ENCODE peak calls at places on chromosome 17, in eight cellular contexts. One of them, this sample, is unnamed.

GRCh38 chr17:8488931-8489330 is 53.2 kb downstream of the NDEL1 start:
- DNase-seq in fibroblast of the conjunctiva: peak; percentile 89
- DNase-seq in T-cell: no peak
- DNase-seq in mesothelial cell of epicardium: no peak
- DNase-seq in aorta: peak; percentile 87
- DNase-seq in stimulated activated CD8-positive, alpha-beta memory T cell treated with anti-CD3 and anti-CD28 coated beads, Interleukin-2, amount 100 ng/mL, for 48 hours: no peak
- DNase-seq in Right ventricle myocardium superior: peak; percentile 70
- DNase-seq in Ammon's horn: no peak
- DNase-seq in this sample: peak; percentile 90

GRCh38 chr17:4327638-4328037 is 38.8 kb downstream of the UBE2G1 start:
- DNase-seq in fibroblast of the conjunctiva: peak; percentile 27
- DNase-seq in T-cell: no peak
- DNase-seq in mesothelial cell of epicardium: no peak
- DNase-seq in aorta: no peak
- DNase-seq in stimulated activated CD8-positive, alpha-beta memory T cell treated with anti-CD3 and anti-CD28 coated beads, Interleukin-2, amount 100 ng/mL, for 48 hours: no peak
- DNase-seq in Right ventricle myocardium superior: no peak
- DNase-seq in Ammon's horn: no peak
- DNase-seq in this sample: no peak

GRCh38 chr17:50087246-50087911 is 7.8 kb upstream of the PDK2 start:
- DNase-seq in fibroblast of the conjunctiva: peak; percentile 63
- DNase-seq in T-cell: peak; percentile 64
- DNase-seq in mesothelial cell of epicardium: no peak
- DNase-seq in aorta: peak; percentile 89
- DNase-seq in stimulated activated CD8-positive, alpha-beta memory T cell treated with anti-CD3 and anti-CD28 coated beads, Interleukin-2, amount 100 ng/mL, for 48 hours: peak; percentile 68
- DNase-seq in Right ventricle myocardium superior: peak; percentile 80
- DNase-seq in Ammon's horn: peak; percentile 54
- DNase-seq in this sample: peak; percentile 48

GRCh38 chr17:29838961-29839360 is 91.1 kb downstream of the SSH2 start:
- DNase-seq in fibroblast of the conjunctiva: no peak
- DNase-seq in T-cell: no peak
- DNase-seq in mesothelial cell of epicardium: no peak
- DNase-seq in aorta: no peak
- DNase-seq in stimulated activated CD8-positive, alpha-beta memory T cell treated with anti-CD3 and anti-CD28 coated beads, Interleukin-2, amount 100 ng/mL, for 48 hours: no peak
- DNase-seq in Right ventricle myocardium superior: no peak
- DNase-seq in Ammon's horn: peak; percentile 59
- DNase-seq in this sample: no peak

GRCh38 chr17:74736423-74737298 is at the start of gene RAB37:
- DNase-seq in fibroblast of the conjunctiva: no peak
- DNase-seq in T-cell: peak; percentile 55
- DNase-seq in mesothelial cell of epicardium: no peak
- DNase-seq in aorta: no peak
- DNase-seq in stimulated activated CD8-positive, alpha-beta memory T cell treated with anti-CD3 and anti-CD28 coated beads, Interleukin-2, amount 100 ng/mL, for 48 hours: no peak
- DNase-seq in Right ventricle myocardium superior: peak; percentile 78
- DNase-seq in Ammon's horn: no peak
- DNase-seq in this sample: no peak

GRCh38 chr17:8430966-8431365 is 4.7 kb upstream of the NDEL1 start:
- DNase-seq in fibroblast of the conjunctiva: peak; percentile 33
- DNase-seq in T-cell: no peak
- DNase-seq in mesothelial cell of epicardium: no peak
- DNase-seq in aorta: peak; percentile 96
- DNase-seq in stimulated activated CD8-positive, alpha-beta memory T cell treated with anti-CD3 and anti-CD28 coated beads, Interleukin-2, amount 100 ng/mL, for 48 hours: no peak
- DNase-seq in Right ventricle myocardium superior: peak; percentile 78
- DNase-seq in Ammon's horn: peak; percentile 26
- DNase-seq in this sample: no peak

GRCh38 chr17:73404246-73404645 is 92.4 kb upstream of the CDC42EP4 start:
- DNase-seq in fibroblast of the conjunctiva: no peak
- DNase-seq in T-cell: no peak
- DNase-seq in mesothelial cell of epicardium: no peak
- DNase-seq in aorta: peak; percentile 27
- DNase-seq in stimulated activated CD8-positive, alpha-beta memory T cell treated with anti-CD3 and anti-CD28 coated beads, Interleukin-2, amount 100 ng/mL, for 48 hours: no peak
- DNase-seq in Right ventricle myocardium superior: no peak
- DNase-seq in Ammon's horn: no peak
- DNase-seq in this sample: no peak

GRCh38 chr17:57085448-57086068 is 512 bp downstream of the AKAP1 start:
- DNase-seq in fibroblast of the conjunctiva: no peak
- DNase-seq in T-cell: peak; percentile 55
- DNase-seq in mesothelial cell of epicardium: peak; percentile 39
- DNase-seq in aorta: peak; percentile 87
- DNase-seq in stimulated activated CD8-positive, alpha-beta memory T cell treated with anti-CD3 and anti-CD28 coated beads, Interleukin-2, amount 100 ng/mL, for 48 hours: peak; percentile 23
- DNase-seq in Right ventricle myocardium superior: peak; percentile 79
- DNase-seq in Ammon's horn: peak; percentile 67
- DNase-seq in this sample: no peak

GRCh38 chr17:69819316-69820087 is 255.5 kb upstream of the KCNJ16 start:
- DNase-seq in fibroblast of the conjunctiva: no peak
- DNase-seq in T-cell: no peak
- DNase-seq in mesothelial cell of epicardium: no peak
- DNase-seq in aorta: no peak
- DNase-seq in stimulated activated CD8-positive, alpha-beta memory T cell treated with anti-CD3 and anti-CD28 coated beads, Interleukin-2, amount 100 ng/mL, for 48 hours: no peak
- DNase-seq in Right ventricle myocardium superior: no peak
- DNase-seq in Ammon's horn: no peak
- DNase-seq in this sample: no peak

GRCh38 chr17:77424585-77425344 is 284.0 kb downstream of the SEC14L1 start:
- DNase-seq in fibroblast of the conjunctiva: peak; percentile 98
- DNase-seq in T-cell: no peak
- DNase-seq in mesothelial cell of epicardium: peak; percentile 71
- DNase-seq in aorta: peak; percentile 94
- DNase-seq in stimulated activated CD8-positive, alpha-beta memory T cell treated with anti-CD3 and anti-CD28 coated beads, Interleukin-2, amount 100 ng/mL, for 48 hours: no peak
- DNase-seq in Right ventricle myocardium superior: peak; percentile 95
- DNase-seq in Ammon's horn: peak; percentile 82
- DNase-seq in this sample: peak; percentile 90

GRCh38 chr17:17921192-17922082 is 50.8 kb downstream of the TOM1L2 start:
- DNase-seq in fibroblast of the conjunctiva: peak; percentile 91
- DNase-seq in T-cell: no peak
- DNase-seq in mesothelial cell of epicardium: no peak
- DNase-seq in aorta: no peak
- DNase-seq in stimulated activated CD8-positive, alpha-beta memory T cell treated with anti-CD3 and anti-CD28 coated beads, Interleukin-2, amount 100 ng/mL, for 48 hours: no peak
- DNase-seq in Right ventricle myocardium superior: no peak
- DNase-seq in Ammon's horn: peak; percentile 89
- DNase-seq in this sample: peak; percentile 81

GRCh38 chr17:29054835-29055234 is 11.9 kb downstream of the PIPOX start:
- DNase-seq in fibroblast of the conjunctiva: no peak
- DNase-seq in T-cell: no peak
- DNase-seq in mesothelial cell of epicardium: no peak
- DNase-seq in aorta: no peak
- DNase-seq in stimulated activated CD8-positive, alpha-beta memory T cell treated with anti-CD3 and anti-CD28 coated beads, Interleukin-2, amount 100 ng/mL, for 48 hours: no peak
- DNase-seq in Right ventricle myocardium superior: no peak
- DNase-seq in Ammon's horn: no peak
- DNase-seq in this sample: no peak

GRCh38 chr17:75096082-75096625 is 8.4 kb downstream of the SLC16A5 start:
- DNase-seq in fibroblast of the conjunctiva: no peak
- DNase-seq in T-cell: no peak
- DNase-seq in mesothelial cell of epicardium: no peak
- DNase-seq in aorta: peak; percentile 80
- DNase-seq in stimulated activated CD8-positive, alpha-beta memory T cell treated with anti-CD3 and anti-CD28 coated beads, Interleukin-2, amount 100 ng/mL, for 48 hours: no peak
- DNase-seq in Right ventricle myocardium superior: peak; percentile 81
- DNase-seq in Ammon's horn: peak; percentile 62
- DNase-seq in this sample: no peak

GRCh38 chr17:73349138-73349537 is 37.3 kb upstream of the CDC42EP4 start:
- DNase-seq in fibroblast of the conjunctiva: no peak
- DNase-seq in T-cell: no peak
- DNase-seq in mesothelial cell of epicardium: no peak
- DNase-seq in aorta: no peak
- DNase-seq in stimulated activated CD8-positive, alpha-beta memory T cell treated with anti-CD3 and anti-CD28 coated beads, Interleukin-2, amount 100 ng/mL, for 48 hours: no peak
- DNase-seq in Right ventricle myocardium superior: peak; percentile 39
- DNase-seq in Ammon's horn: peak; percentile 91
- DNase-seq in this sample: no peak

GRCh38 chr17:83067718-83068261 is 11.6 kb upstream of the METRNL start:
- DNase-seq in fibroblast of the conjunctiva: no peak
- DNase-seq in T-cell: no peak
- DNase-seq in mesothelial cell of epicardium: peak; percentile 4
- DNase-seq in aorta: peak; percentile 76
- DNase-seq in stimulated activated CD8-positive, alpha-beta memory T cell treated with anti-CD3 and anti-CD28 coated beads, Interleukin-2, amount 100 ng/mL, for 48 hours: no peak
- DNase-seq in Right ventricle myocardium superior: peak; percentile 25
- DNase-seq in Ammon's horn: no peak
- DNase-seq in this sample: no peak

GRCh38 chr17:2416010-2416734 is 15.3 kb upstream of the MNT start:
- DNase-seq in fibroblast of the conjunctiva: peak; percentile 80
- DNase-seq in T-cell: peak; percentile 82
- DNase-seq in mesothelial cell of epicardium: peak; percentile 73
- DNase-seq in aorta: peak; percentile 97
- DNase-seq in stimulated activated CD8-positive, alpha-beta memory T cell treated with anti-CD3 and anti-CD28 coated beads, Interleukin-2, amount 100 ng/mL, for 48 hours: peak; percentile 82
- DNase-seq in Right ventricle myocardium superior: peak; percentile 94
- DNase-seq in Ammon's horn: peak; percentile 93
- DNase-seq in this sample: no peak

GRCh38 chr17:7294614-7295153 is at the start of gene YBX2:
- DNase-seq in fibroblast of the conjunctiva: no peak
- DNase-seq in T-cell: peak; percentile 61
- DNase-seq in mesothelial cell of epicardium: peak; percentile 65
- DNase-seq in aorta: peak; percentile 85
- DNase-seq in stimulated activated CD8-positive, alpha-beta memory T cell treated with anti-CD3 and anti-CD28 coated beads, Interleukin-2, amount 100 ng/mL, for 48 hours: peak; percentile 79
- DNase-seq in Right ventricle myocardium superior: peak; percentile 78
- DNase-seq in Ammon's horn: peak; percentile 30
- DNase-seq in this sample: no peak

GRCh38 chr17:34852614-34853013 is 108.6 kb downstream of the CCT6B start:
- DNase-seq in fibroblast of the conjunctiva: no peak
- DNase-seq in T-cell: no peak
- DNase-seq in mesothelial cell of epicardium: no peak
- DNase-seq in aorta: no peak
- DNase-seq in stimulated activated CD8-positive, alpha-beta memory T cell treated with anti-CD3 and anti-CD28 coated beads, Interleukin-2, amount 100 ng/mL, for 48 hours: no peak
- DNase-seq in Right ventricle myocardium superior: no peak
- DNase-seq in Ammon's horn: no peak
- DNase-seq in this sample: no peak

GRCh38 chr17:75596320-75597087 is 8.9 kb downstream of the MYO15B start:
- DNase-seq in fibroblast of the conjunctiva: no peak
- DNase-seq in T-cell: no peak
- DNase-seq in mesothelial cell of epicardium: no peak
- DNase-seq in aorta: no peak
- DNase-seq in stimulated activated CD8-positive, alpha-beta memory T cell treated with anti-CD3 and anti-CD28 coated beads, Interleukin-2, amount 100 ng/mL, for 48 hours: no peak
- DNase-seq in Right ventricle myocardium superior: peak; percentile 27
- DNase-seq in Ammon's horn: no peak
- DNase-seq in this sample: no peak

GRCh38 chr17:40093005-40093579 is 7.3 kb downstream of the NR1D1 start:
- DNase-seq in fibroblast of the conjunctiva: no peak
- DNase-seq in T-cell: no peak
- DNase-seq in mesothelial cell of epicardium: no peak
- DNase-seq in aorta: peak; percentile 74
- DNase-seq in stimulated activated CD8-positive, alpha-beta memory T cell treated with anti-CD3 and anti-CD28 coated beads, Interleukin-2, amount 100 ng/mL, for 48 hours: no peak
- DNase-seq in Right ventricle myocardium superior: peak; percentile 40
- DNase-seq in Ammon's horn: no peak
- DNase-seq in this sample: no peak

GRCh38 chr17:19284005-19284959 is 47.1 kb downstream of the EPN2 start:
- DNase-seq in fibroblast of the conjunctiva: no peak
- DNase-seq in T-cell: no peak
- DNase-seq in mesothelial cell of epicardium: no peak
- DNase-seq in aorta: no peak
- DNase-seq in stimulated activated CD8-positive, alpha-beta memory T cell treated with anti-CD3 and anti-CD28 coated beads, Interleukin-2, amount 100 ng/mL, for 48 hours: no peak
- DNase-seq in Right ventricle myocardium superior: no peak
- DNase-seq in Ammon's horn: peak; percentile 3
- DNase-seq in this sample: no peak

GRCh38 chr17:78124081-78124835 is 4.3 kb downstream of the TMC6 start:
- DNase-seq in fibroblast of the conjunctiva: no peak
- DNase-seq in T-cell: no peak
- DNase-seq in mesothelial cell of epicardium: no peak
- DNase-seq in aorta: no peak
- DNase-seq in stimulated activated CD8-positive, alpha-beta memory T cell treated with anti-CD3 and anti-CD28 coated beads, Interleukin-2, amount 100 ng/mL, for 48 hours: no peak
- DNase-seq in Right ventricle myocardium superior: no peak
- DNase-seq in Ammon's horn: peak; percentile 57
- DNase-seq in this sample: no peak

GRCh38 chr17:1762906-1763829 is 1.3 kb downstream of the SERPINF1 start:
- DNase-seq in fibroblast of the conjunctiva: peak; percentile 87
- DNase-seq in T-cell: no peak
- DNase-seq in mesothelial cell of epicardium: no peak
- DNase-seq in aorta: no peak
- DNase-seq in stimulated activated CD8-positive, alpha-beta memory T cell treated with anti-CD3 and anti-CD28 coated beads, Interleukin-2, amount 100 ng/mL, for 48 hours: no peak
- DNase-seq in Right ventricle myocardium superior: peak; percentile 67
- DNase-seq in Ammon's horn: no peak
- DNase-seq in this sample: peak; percentile 43

GRCh38 chr17:60510031-60510430 is 16.0 kb downstream of the APPBP2 start:
- DNase-seq in fibroblast of the conjunctiva: no peak
- DNase-seq in T-cell: no peak
- DNase-seq in mesothelial cell of epicardium: no peak
- DNase-seq in aorta: no peak
- DNase-seq in stimulated activated CD8-positive, alpha-beta memory T cell treated with anti-CD3 and anti-CD28 coated beads, Interleukin-2, amount 100 ng/mL, for 48 hours: no peak
- DNase-seq in Right ventricle myocardium superior: no peak
- DNase-seq in Ammon's horn: no peak
- DNase-seq in this sample: no peak

GRCh38 chr17:47785538-47786123 is 36.0 kb downstream of the OSBPL7 start:
- DNase-seq in fibroblast of the conjunctiva: no peak
- DNase-seq in T-cell: no peak
- DNase-seq in mesothelial cell of epicardium: peak; percentile 45
- DNase-seq in aorta: no peak
- DNase-seq in stimulated activated CD8-positive, alpha-beta memory T cell treated with anti-CD3 and anti-CD28 coated beads, Interleukin-2, amount 100 ng/mL, for 48 hours: peak; percentile 26
- DNase-seq in Right ventricle myocardium superior: no peak
- DNase-seq in Ammon's horn: no peak
- DNase-seq in this sample: no peak

GRCh38 chr17:76123749-76124581 is 17.1 kb downstream of the FOXJ1 start:
- DNase-seq in fibroblast of the conjunctiva: no peak
- DNase-seq in T-cell: no peak
- DNase-seq in mesothelial cell of epicardium: no peak
- DNase-seq in aorta: no peak
- DNase-seq in stimulated activated CD8-positive, alpha-beta memory T cell treated with anti-CD3 and anti-CD28 coated beads, Interleukin-2, amount 100 ng/mL, for 48 hours: no peak
- DNase-seq in Right ventricle myocardium superior: no peak
- DNase-seq in Ammon's horn: no peak
- DNase-seq in this sample: no peak

GRCh38 chr17:81273698-81274470 is 21.2 kb downstream of the SLC38A10 start:
- DNase-seq in fibroblast of the conjunctiva: no peak
- DNase-seq in T-cell: no peak
- DNase-seq in mesothelial cell of epicardium: no peak
- DNase-seq in aorta: no peak
- DNase-seq in stimulated activated CD8-positive, alpha-beta memory T cell treated with anti-CD3 and anti-CD28 coated beads, Interleukin-2, amount 100 ng/mL, for 48 hours: no peak
- DNase-seq in Right ventricle myocardium superior: no peak
- DNase-seq in Ammon's horn: no peak
- DNase-seq in this sample: no peak

GRCh38 chr17:28491286-28491685 is 14.9 kb upstream of the FOXN1 start:
- DNase-seq in fibroblast of the conjunctiva: no peak
- DNase-seq in T-cell: no peak
- DNase-seq in mesothelial cell of epicardium: no peak
- DNase-seq in aorta: no peak
- DNase-seq in stimulated activated CD8-positive, alpha-beta memory T cell treated with anti-CD3 and anti-CD28 coated beads, Interleukin-2, amount 100 ng/mL, for 48 hours: no peak
- DNase-seq in Right ventricle myocardium superior: no peak
- DNase-seq in Ammon's horn: no peak
- DNase-seq in this sample: no peak

GRCh38 chr17:9331512-9332163 is 244.0 kb downstream of the STX8 start:
- DNase-seq in fibroblast of the conjunctiva: no peak
- DNase-seq in T-cell: no peak
- DNase-seq in mesothelial cell of epicardium: no peak
- DNase-seq in aorta: no peak
- DNase-seq in stimulated activated CD8-positive, alpha-beta memory T cell treated with anti-CD3 and anti-CD28 coated beads, Interleukin-2, amount 100 ng/mL, for 48 hours: no peak
- DNase-seq in Right ventricle myocardium superior: no peak
- DNase-seq in Ammon's horn: peak; percentile 52
- DNase-seq in this sample: no peak

This sample was measured in AG04450.